ENCODE peak calls at places on chromosomes 11 and 22, in four cellular contexts. L is HFFc6, U is mucosa of gallbladder, H is COR-L47. M is an unnamed sample.

GRCh38 chr22:36546932-36547331 is 18.0 kb upstream of the EIF3D start:
- DNase-seq in L (peak), U (no peak), H (no peak), M (peak)

GRCh38 chr11:73242291-73243092 is 24.4 kb downstream of the P2RY2 start:
- DNase-seq in L (peak), U (peak), H (peak), M (peak)

GRCh38 chr22:19038728-19039447 is 83.3 kb downstream of the DGCR2 start:
- DNase-seq in L (no peak), U (no peak), H (no peak), M (no peak)

GRCh38 chr11:107251298-107251697 is 206.3 kb downstream of the CWF19L2 start:
- DNase-seq in L (no peak), U (no peak), H (no peak), M (no peak)

GRCh38 chr11:17736921-17737817 is 2.6 kb downstream of the KCNC1 start:
- DNase-seq in L (no peak), U (no peak), H (no peak), M (no peak)

GRCh38 chr22:26276530-26277200 is 107.4 kb downstream of the SEZ6L start:
- DNase-seq in L (no peak), U (no peak), H (no peak), M (no peak)

GRCh38 chr11:32088117-32088941 is 2.5 kb upstream of the RCN1 start:
- DNase-seq in L (peak), U (peak), H (peak), M (peak)

GRCh38 chr11:12356944-12357655 is 20.3 kb upstream of the PARVA start:
- DNase-seq in L (no peak), U (no peak), H (peak), M (no peak)

GRCh38 chr22:23248583-23248982 is 68.3 kb downstream of the BCR start:
- DNase-seq in L (no peak), U (no peak), H (peak), M (peak)

GRCh38 chr11:65470433-65470832 is 28.4 kb upstream of the MALAT1 start:
- DNase-seq in L (no peak), U (no peak), H (no peak), M (no peak)

GRCh38 chr22:39180566-39180965 is 28.1 kb upstream of the CBX7 start:
- DNase-seq in L (no peak), U (no peak), H (no peak), M (no peak)

GRCh38 chr11:15471028-15471708 is 356.4 kb downstream of the INSC start:
- DNase-seq in L (no peak), U (peak), H (no peak), M (no peak)

GRCh38 chr22:45568213-45568612 is 65.5 kb downstream of the FBLN1 start:
- DNase-seq in L (no peak), U (no peak), H (no peak), M (no peak)

GRCh38 chr22:43148581-43148980 is 2.8 kb upstream of the TSPO start:
- DNase-seq in L (no peak), U (no peak), H (no peak), M (no peak)

GRCh38 chr11:13954591-13954990 is 7.9 kb upstream of the SPON1 start:
- DNase-seq in L (no peak), U (no peak), H (no peak), M (no peak)

GRCh38 chr22:31212783-31213626 is 907 bp downstream of the LIMK2 start:
- DNase-seq in L (no peak), U (no peak), H (no peak), M (no peak)